ENCODE peak calls at places on chromosomes 2 and 18, in five cellular contexts. L is colonic mucosa, J is right cardiac atrium, E is heart right ventricle, H is right lobe of liver. Z is an unnamed sample.

GRCh38 chr2:227325824-227326195 is 759 bp downstream of the MFF start:
- DNase-seq in H (peak; percentile 64), J (peak; percentile 53), L (peak; percentile 70), E (peak; percentile 30), Z (no peak)

GRCh38 chr2:33375054-33375453 is 101.4 kb upstream of the RASGRP3 start:
- DNase-seq in H (no peak), J (no peak), L (no peak), E (no peak), Z (no peak)

GRCh38 chr2:12490641-12491040 is 226.1 kb upstream of the TRIB2 start:
- DNase-seq in H (no peak), E (no peak), J (no peak), L (no peak), Z (no peak)

GRCh38 chr2:148602918-148603561 is 41.5 kb upstream of the EPC2 start:
- DNase-seq in H (no peak), L (no peak), J (peak; percentile 43), E (no peak), Z (peak; percentile 43)

GRCh38 chr2:63842149-63843061 is 709 bp downstream of the UGP2 start:
- DNase-seq in E (peak; percentile 13), H (no peak), L (peak; percentile 74), J (no peak), Z (peak; percentile 73)

GRCh38 chr18:34158881-34159690 is 65.6 kb downstream of the NOL4 start:
- DNase-seq in J (peak; percentile 51), L (peak; percentile 17), H (peak; percentile 55), E (peak; percentile 9), Z (peak; percentile 42)

GRCh38 chr2:96762529-96763253 is 2.0 kb downstream of the CNNM4 start:
- DNase-seq in J (no peak), E (no peak), L (no peak), H (peak; percentile 5), Z (no peak)

GRCh38 chr2:241350878-241351639 is 5.0 kb upstream of the FARP2 start:
- DNase-seq in H (no peak), J (no peak), E (no peak), L (no peak), Z (no peak)

GRCh38 chr18:23331091-23331920 is 121.8 kb upstream of the RIOK3 start:
- DNase-seq in H (no peak), J (no peak), L (no peak), E (no peak), Z (no peak)

GRCh38 chr2:50335433-50335832 is 696.5 kb downstream of the NRXN1 start:
- DNase-seq in J (no peak), L (no peak), H (no peak), E (no peak), Z (no peak)

GRCh38 chr18:50287028-50287440 is 458 bp downstream of the CXXC1 start:
- DNase-seq in J (peak; percentile 78), E (peak; percentile 23), H (no peak), L (peak; percentile 51), Z (no peak)

GRCh38 chr2:54855434-54855833 is 132.0 kb downstream of the EML6 start:
- DNase-seq in J (no peak), E (no peak), L (no peak), H (no peak), Z (no peak)

GRCh38 chr2:102080451-102081054 is 62.0 kb upstream of the IL1R1 start:
- DNase-seq in H (no peak), J (no peak), L (no peak), E (no peak), Z (no peak)

GRCh38 chr2:205924676-205925075 is 161.3 kb downstream of the INO80D start:
- DNase-seq in E (no peak), H (no peak), J (no peak), L (no peak), Z (no peak)

GRCh38 chr2:43001055-43001378 is 208.6 kb upstream of the HAAO start:
- DNase-seq in J (no peak), E (no peak), H (no peak), L (no peak), Z (no peak)

GRCh38 chr2:148613231-148614023 is 31.1 kb upstream of the EPC2 start:
- DNase-seq in J (no peak), H (no peak), E (no peak), L (no peak), Z (no peak)

GRCh38 chr2:105388971-105389381 is 9.9 kb downstream of the FHL2 start:
- DNase-seq in L (no peak), E (no peak), J (no peak), H (no peak), Z (no peak)

GRCh38 chr2:146734042-146734715 is 1110.7 kb upstream of the ACVR2A start:
- DNase-seq in J (no peak), L (no peak), E (no peak), H (no peak), Z (no peak)

GRCh38 chr18:51647942-51648341 is 450.5 kb upstream of the MEX3C start:
- DNase-seq in H (no peak), J (no peak), L (no peak), E (no peak), Z (no peak)

GRCh38 chr2:2640371-2640770 is 309.3 kb upstream of the MYT1L start:
- DNase-seq in H (no peak), J (no peak), L (no peak), E (no peak), Z (no peak)

GRCh38 chr18:36274296-36274695 is 23.2 kb upstream of the FHOD3 start:
- DNase-seq in J (no peak), L (no peak), H (no peak), E (no peak), Z (no peak)

GRCh38 chr2:168192839-168193616 is 54.4 kb downstream of the STK39 start:
- DNase-seq in H (no peak), E (no peak), L (peak; percentile 55), J (no peak), Z (no peak)

GRCh38 chr2:160278101-160278888 is 78.2 kb upstream of the ITGB6 start:
- DNase-seq in J (no peak), E (no peak), L (no peak), H (no peak), Z (no peak)

GRCh38 chr18:63138469-63139340 is 180.9 kb downstream of the BCL2 start:
- DNase-seq in J (no peak), E (no peak), H (no peak), L (no peak), Z (no peak)

GRCh38 chr18:77004555-77005380 is 127.8 kb downstream of the MBP start:
- DNase-seq in L (no peak), E (no peak), H (no peak), J (no peak), Z (peak; percentile 69)

GRCh38 chr2:172976816-172977215 is 98.8 kb upstream of the MAP3K20 start:
- DNase-seq in H (no peak), J (no peak), E (no peak), L (no peak), Z (no peak)

GRCh38 chr2:74696758-74697327 is 42.8 kb downstream of the SEMA4F start:
- DNase-seq in L (no peak), H (no peak), E (no peak), J (no peak), Z (no peak)

GRCh38 chr2:223641062-223641461 is 38.9 kb upstream of the SCG2 start:
- DNase-seq in J (no peak), L (no peak), E (no peak), H (no peak), Z (no peak)

DNA sequence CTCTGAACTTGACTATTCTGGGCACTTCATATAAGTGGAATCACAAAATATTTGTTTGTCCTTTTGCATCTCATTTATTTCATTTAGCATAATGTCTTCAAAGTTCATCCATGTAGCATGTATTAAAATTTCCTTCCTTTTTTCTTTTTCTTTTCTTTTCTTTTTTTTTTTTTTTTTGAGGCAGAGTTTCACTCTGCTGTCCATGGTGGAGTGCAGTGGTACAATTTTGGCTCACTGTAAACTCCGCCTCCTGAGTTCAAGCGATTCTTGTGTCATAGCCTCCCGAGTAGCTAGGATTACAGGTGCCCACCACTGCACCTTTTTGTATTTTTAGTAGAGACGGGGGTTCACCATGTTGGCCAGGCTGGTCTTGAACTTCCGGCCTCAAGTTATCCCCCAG is 11.9 kb downstream of the ATP8B1 start:
- DNase-seq in H (no peak), E (no peak), L (no peak), J (no peak), Z (no peak)
- H3K4me1 ChIP-seq in H (no peaks in the 10 kb centered on the region), E (peaks cover 79% of the 10 kb centered on the region), L (peaks cover 19% of the 10 kb centered on the region), J (peaks cover 15% of the 10 kb centered on the region), Z (peaks cover 6% of the 10 kb centered on the region)

DNA sequence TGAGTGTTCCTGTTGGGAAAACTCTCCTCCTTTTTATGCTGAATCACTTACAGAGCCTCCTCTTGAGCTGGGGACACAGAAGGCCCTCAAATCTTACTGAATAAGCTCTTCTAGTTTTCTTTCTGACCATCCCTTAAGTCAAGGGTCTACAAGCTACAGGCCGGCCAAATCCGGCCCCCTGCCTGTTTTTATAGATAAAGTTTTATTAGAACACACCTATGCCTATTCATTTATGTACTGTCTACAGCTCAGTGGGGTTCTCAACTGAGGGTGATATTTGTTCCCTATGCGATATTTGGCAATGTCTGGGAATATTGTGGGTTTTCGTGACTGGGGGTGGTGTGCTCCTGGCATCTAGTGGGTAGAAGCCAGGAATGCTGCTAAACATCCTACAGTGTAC is 14.0 kb downstream of the CDC42EP3 start:
- DNase-seq in J (no peak), L (no peak), H (no peak), E (no peak), Z (no peak)
- H3K4me1 ChIP-seq in J (peaks cover 31% of the 10 kb centered on the region), L (no peaks in the 10 kb centered on the region), H (no peaks in the 10 kb centered on the region), E (peaks cover 98% of the 10 kb centered on the region), Z (peaks cover 35% of the 10 kb centered on the region)

GRCh38 chr18:11980148-11980554 is 1.2 kb upstream of the IMPA2 start:
- DNase-seq in E (no peak), H (no peak), L (no peak), J (no peak), Z (no peak)

GRCh38 chr18:11981633-11982366 is 493 bp downstream of the IMPA2 start:
- DNase-seq in J (peak; percentile 75), L (peak; percentile 67), H (peak; percentile 82), E (peak; percentile 60), Z (peak; percentile 84)

GRCh38 chr18:11982981-11983380 is 1.7 kb downstream of the IMPA2 start:
- DNase-seq in E (no peak), J (no peak), H (no peak), L (peak; percentile 54), Z (no peak)

GRCh38 chr18:11981383-11981632 is at the start of gene IMPA2:
- DNase-seq in H (no peak), J (no peak), L (no peak), E (no peak), Z (no peak)

DNA sequence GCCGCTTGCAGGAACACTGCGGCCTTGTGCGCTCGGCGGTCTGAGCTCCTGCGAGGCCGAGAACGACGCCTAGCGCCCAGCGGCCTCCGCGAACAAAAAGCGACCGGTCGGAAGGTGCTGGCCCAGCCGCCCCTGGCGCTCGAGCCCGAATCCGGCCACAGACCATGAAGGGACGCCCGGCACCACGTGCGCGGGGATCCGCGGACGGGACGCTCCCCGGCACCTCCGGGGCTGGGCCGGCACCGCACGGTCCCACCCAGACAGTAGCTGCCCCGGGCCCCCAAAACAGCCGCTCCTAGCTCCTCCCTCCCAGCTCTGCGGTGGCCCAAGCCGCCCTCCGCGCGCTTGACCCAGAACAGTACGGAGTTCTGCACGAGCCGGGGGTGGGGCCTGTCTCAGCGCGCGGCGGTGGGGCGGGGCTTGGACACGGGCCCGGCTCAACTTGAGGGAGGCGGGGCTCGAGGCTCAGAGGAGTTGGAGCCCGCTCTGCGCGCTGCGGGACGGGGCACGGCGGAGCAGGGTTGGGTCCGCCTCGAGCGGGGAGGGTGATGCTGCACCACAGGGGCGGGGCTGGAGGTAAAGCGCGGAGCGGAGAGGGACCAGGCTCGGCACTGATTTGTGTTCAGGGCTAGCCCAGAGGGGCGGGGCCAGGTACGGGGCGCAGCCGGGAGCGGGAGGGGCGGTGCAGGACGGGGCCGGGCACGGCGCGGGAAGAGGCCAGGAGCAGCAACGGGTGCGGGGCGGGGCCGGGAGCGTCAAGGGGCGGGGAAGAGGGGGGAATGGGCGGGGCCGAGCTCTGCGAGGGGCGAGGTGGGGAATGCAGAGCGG is 538 bp upstream of the IMPA2 start:
- DNase-seq in E (peak; percentile 99), L (peak; percentile 99), H (peak; percentile 100), J (peak; percentile 99), Z (peak; percentile 99)
- H3K4me1 ChIP-seq in E (peaks cover 44% of the 10 kb centered on the region), L (peaks cover 9% of the 10 kb centered on the region), H (no peaks in the 10 kb centered on the region), J (no peaks in the 10 kb centered on the region), Z (no peaks in the 10 kb centered on the region)

GRCh38 chr2:16275131-16275530 is 334.8 kb downstream of the MYCN start:
- DNase-seq in E (no peak), H (no peak), J (no peak), L (no peak), Z (no peak)
- H3K4me1 ChIP-seq in E (no peaks in the 10 kb centered on the region), H (no peaks in the 10 kb centered on the region), J (no peaks in the 10 kb centered on the region), L (no peaks in the 10 kb centered on the region), Z (no peaks in the 10 kb centered on the region)

Z was measured in aorta.